ENCODE peak calls at places on chromosomes 4 and X, in five cellular contexts. V, X, K, B and P are unnamed samples.

GRCh38 chrX:8043546-8043945 is 116.3 kb upstream of the PNPLA4 start:
- DNase-seq in V (no peak), X (no peak), B (no peak), K (no peak), P (no peak)

GRCh38 chr4:101163936-101164335 is 183.4 kb downstream of the PPP3CA start:
- DNase-seq in K (no peak), V (no peak), B (no peak), X (no peak), P (no peak)

GRCh38 chrX:49879656-49880277 is 483 bp downstream of the USP27X start:
- DNase-seq in V (no peak), K (no peak), X (no peak), B (no peak), P (no peak)

GRCh38 chr4:138939960-138940359 is 75.6 kb upstream of the NOCT start:
- DNase-seq in V (no peak), B (no peak), K (no peak), X (no peak), P (peak)

GRCh38 chrX:83419030-83419792 is 88.9 kb upstream of the POU3F4 start:
- DNase-seq in X (no peak), B (no peak), K (no peak), V (no peak), P (no peak)

GRCh38 chr4:146450524-146450923 is 71.2 kb downstream of the SLC10A7 start:
- DNase-seq in X (no peak), K (no peak), V (no peak), B (no peak), P (no peak)

GRCh38 chrX:2412131-2412530 is 88.6 kb downstream of the DHRSX start:
- DNase-seq in X (no peak), V (no peak), B (no peak), K (no peak), P (no peak)

GRCh38 chrX:27276751-27277150 is 186.4 kb downstream of the PPP4R3C start:
- DNase-seq in K (no peak), X (no peak), B (no peak), V (no peak), P (no peak)

GRCh38 chrX:47586043-47586787 is 4.0 kb downstream of the TIMP1 start:
- DNase-seq in X (no peak), K (no peak), V (no peak), B (no peak), P (no peak)

GRCh38 chr4:40210776-40211175 is 13.9 kb downstream of the RHOH start:
- DNase-seq in X (no peak), V (no peak), K (no peak), B (no peak), P (no peak)

GRCh38 chr4:43564601-43565000 is 672.1 kb downstream of the GRXCR1 start:
- DNase-seq in X (no peak), V (no peak), K (no peak), B (no peak), P (no peak)

GRCh38 chr4:152524429-152524828 is 11.5 kb downstream of the FBXW7 start:
- DNase-seq in B (no peak), X (no peak), V (no peak), K (no peak), P (peak)

GRCh38 chrX:68462653-68463052 is 29.4 kb upstream of the OPHN1 start:
- DNase-seq in V (peak), X (peak), B (no peak), K (no peak), P (peak)

GRCh38 chr4:15318621-15319348 is 109.0 kb upstream of the C1QTNF7 start:
- DNase-seq in X (no peak), K (no peak), V (no peak), B (no peak), P (no peak)

GRCh38 chrX:15789979-15790765 is at the start of gene ZRSR2:
- DNase-seq in K (peak), B (peak), X (peak), V (peak), P (peak)

GRCh38 chr4:87949961-87950360 is 25.6 kb upstream of the SPP1 start:
- DNase-seq in X (no peak), B (no peak), V (no peak), K (peak), P (no peak)

GRCh38 chr4:41693629-41694028 is 54.9 kb downstream of the PHOX2B start:
- DNase-seq in K (no peak), B (no peak), X (peak), V (no peak), P (peak)

GRCh38 chrX:148309413-148309812 is 191.0 kb upstream of the AFF2 start:
- DNase-seq in V (no peak), K (no peak), X (no peak), B (no peak), P (no peak)

GRCh38 chr4:146675171-146675570 is 36.5 kb downstream of the POU4F2 start:
- DNase-seq in B (no peak), X (no peak), V (no peak), K (no peak), P (no peak)

GRCh38 chr4:179465131-179465797 is 2023.0 kb upstream of the AGA start:
- DNase-seq in X (peak), B (no peak), K (no peak), V (no peak), P (no peak)

GRCh38 chr4:3302786-3303444 is 10.1 kb downstream of the RGS12 start:
- DNase-seq in K (no peak), V (no peak), B (no peak), X (no peak), P (no peak)

GRCh38 chrX:154334496-154334895 is 38.9 kb downstream of the TKTL1 start:
- DNase-seq in B (no peak), X (no peak), V (no peak), K (no peak), P (no peak)

GRCh38 chrX:131633285-131633917 is 89.5 kb downstream of the OR13H1 start:
- DNase-seq in K (peak), X (peak), V (peak), B (no peak), P (peak)

GRCh38 chr4:184094532-184095192 is 123.0 kb downstream of the ENPP6 start:
- DNase-seq in X (peak), V (no peak), B (no peak), K (no peak), P (no peak)

GRCh38 chr4:182547435-182547834 is 304.2 kb downstream of the TENM3 start:
- DNase-seq in V (no peak), B (no peak), K (no peak), X (no peak), P (no peak)

GRCh38 chrX:53831662-53832635 is 145.4 kb upstream of the HUWE1 start:
- DNase-seq in V (peak), X (peak), K (no peak), B (no peak), P (peak)

GRCh38 chr4:1310796-1311715 is 21.4 kb downstream of the MAEA start:
- DNase-seq in B (no peak), K (no peak), V (no peak), X (no peak), P (no peak)

GRCh38 chr4:124018383-124019317 is 622.1 kb downstream of the SPRY1 start:
- DNase-seq in V (no peak), B (no peak), X (no peak), K (peak), P (peak)

GRCh38 chrX:69066021-69066757 is 99.1 kb downstream of the PJA1 start:
- DNase-seq in B (no peak), K (no peak), V (no peak), X (no peak), P (no peak)

GRCh38 chr4:76943129-76943620 is 6.4 kb upstream of the SEPTIN11 start:
- DNase-seq in K (no peak), X (no peak), B (no peak), V (peak), P (no peak)

GRCh38 chr4:54784188-54784671 is 126.5 kb downstream of the KIT start:
- DNase-seq in V (peak), B (peak), X (no peak), K (no peak), P (peak)

GRCh38 chr4:57085278-57085677 is 24.9 kb downstream of the IGFBP7 start:
- DNase-seq in B (no peak), X (no peak), V (no peak), K (no peak), P (no peak)

GRCh38 chr4:100098681-100099080 is 91.6 kb downstream of the DDIT4L start:
- DNase-seq in B (no peak), K (no peak), X (peak), V (no peak), P (no peak)

GRCh38 chr4:11805837-11806236 is 377.1 kb upstream of the HS3ST1 start:
- DNase-seq in V (no peak), B (no peak), K (no peak), X (peak), P (peak)

GRCh38 chr4:120692964-120693363 is 229.6 kb downstream of the PRDM5 start:
- DNase-seq in X (no peak), V (no peak), K (no peak), B (no peak), P (peak)

GRCh38 chr4:142480244-142480643 is 365.9 kb downstream of the INPP4B start:
- DNase-seq in X (no peak), V (no peak), K (no peak), B (no peak), P (no peak)

GRCh38 chrX:10031743-10032142 is 64.6 kb downstream of the CLDN34 start:
- DNase-seq in X (no peak), K (no peak), B (no peak), V (no peak), P (no peak)

GRCh38 chr4:120722655-120723054 is 199.9 kb downstream of the PRDM5 start:
- DNase-seq in X (no peak), K (no peak), V (no peak), B (no peak), P (no peak)